ENCODE peak calls at places on chromosomes 12 and 14, in eight cellular contexts. S is HFF-Myc, V is foreskin fibroblast, A is lower leg skin, N is AG04449, G is stomach, X is breast epithelium, M is fibroblast of pulmonary artery. Z is an unnamed sample.
A peak's percentile ranks its signal among the peaks of the same experiment; 100 is the strongest.

GRCh38 chr12:116236148-116236731 is 41.3 kb downstream of the MED13L start:
- DNase-seq in S (peak; percentile 35), V (peak; percentile 75), A (peak; percentile 34), N (no peak), G (peak; percentile 54), X (no peak), M (peak; percentile 71), Z (peak; percentile 48)

GRCh38 chr12:49093746-49094103 is 876 bp downstream of the DHH start:
- DNase-seq in S (no peak), V (peak; percentile 28), A (no peak), N (no peak), G (no peak), X (no peak), M (no peak), Z (no peak)

GRCh38 chr14:32202468-32202865 is 602 bp downstream of the RNU6-8 start:
- DNase-seq in S (no peak), V (peak; percentile 44), A (no peak), N (no peak), G (no peak), X (no peak), M (no peak), Z (no peak)

GRCh38 chr12:111636209-111636928 is 37.3 kb upstream of the ATXN2 start:
- DNase-seq in S (peak; percentile 61), V (peak; percentile 88), A (peak; percentile 53), N (peak; percentile 46), G (peak; percentile 28), X (peak; percentile 69), M (peak; percentile 79), Z (peak; percentile 92)

GRCh38 chr14:50025776-50026175 is 90.6 kb downstream of the VCPKMT start:
- DNase-seq in S (peak; percentile 51), V (peak; percentile 51), A (no peak), N (no peak), G (no peak), X (no peak), M (no peak), Z (no peak)

GRCh38 chr14:69049675-69050074 is 70.6 kb upstream of the ACTN1 start:
- DNase-seq in S (no peak), V (peak; percentile 83), A (peak; percentile 62), N (peak; percentile 46), G (no peak), X (no peak), M (peak; percentile 96), Z (peak; percentile 78)

GRCh38 chr14:59398841-59399240 is 66.3 kb downstream of the GPR135 start:
- DNase-seq in S (no peak), V (no peak), A (no peak), N (no peak), G (no peak), X (no peak), M (peak; percentile 33), Z (no peak)

GRCh38 chr14:71119832-71120231 is 212.6 kb downstream of the PCNX1 start:
- DNase-seq in S (no peak), V (no peak), A (no peak), N (no peak), G (no peak), X (no peak), M (no peak), Z (no peak)

GRCh38 chr14:60315181-60315580 is 66.2 kb downstream of the PPM1A start:
- DNase-seq in S (no peak), V (no peak), A (no peak), N (no peak), G (no peak), X (no peak), M (no peak), Z (no peak)

GRCh38 chr14:64823305-64823985 is 56.3 kb downstream of the SPTB start:
- DNase-seq in S (peak; percentile 35), V (peak; percentile 87), A (peak; percentile 54), N (no peak), G (peak; percentile 84), X (peak; percentile 77), M (peak; percentile 71), Z (peak; percentile 70)

GRCh38 chr12:58489394-58489793 is 430.9 kb downstream of the LRIG3 start:
- DNase-seq in S (no peak), V (no peak), A (no peak), N (no peak), G (no peak), X (no peak), M (no peak), Z (no peak)

GRCh38 chr12:117098361-117099217 is 627 bp downstream of the TESC start:
- DNase-seq in S (no peak), V (no peak), A (no peak), N (no peak), G (peak; percentile 75), X (no peak), M (no peak), Z (no peak)

GRCh38 chr12:109291531-109292341 is 17.3 kb downstream of the FOXN4 start:
- DNase-seq in S (peak; percentile 16), V (peak; percentile 59), A (peak; percentile 33), N (no peak), G (peak; percentile 34), X (no peak), M (peak; percentile 9), Z (peak; percentile 37)

GRCh38 chr12:65778268-65779090 is 45.8 kb upstream of the HMGA2 start:
- DNase-seq in S (no peak), V (peak; percentile 51), A (no peak), N (no peak), G (no peak), X (no peak), M (peak; percentile 44), Z (peak; percentile 69)

GRCh38 chr12:102568151-102568815 is 87.9 kb upstream of the IGF1 start:
- DNase-seq in S (no peak), V (peak; percentile 51), A (no peak), N (no peak), G (no peak), X (no peak), M (no peak), Z (peak; percentile 75)

GRCh38 chr12:68641138-68641537 is 30.4 kb downstream of the RAP1B start:
- DNase-seq in S (no peak), V (no peak), A (no peak), N (no peak), G (no peak), X (no peak), M (no peak), Z (no peak)

GRCh38 chr14:73240816-73241480 is 3.6 kb downstream of the PAPLN start:
- DNase-seq in S (no peak), V (no peak), A (no peak), N (no peak), G (no peak), X (peak; percentile 38), M (no peak), Z (no peak)

GRCh38 chr12:31233061-31233730 is 92.8 kb downstream of the SINHCAF start:
- DNase-seq in S (no peak), V (no peak), A (no peak), N (no peak), G (no peak), X (no peak), M (no peak), Z (no peak)

GRCh38 chr12:31235868-31236395 is 90.0 kb downstream of the SINHCAF start:
- DNase-seq in S (no peak), V (no peak), A (no peak), N (no peak), G (no peak), X (no peak), M (no peak), Z (no peak)

GRCh38 chr12:31234053-31234835 is 91.7 kb downstream of the SINHCAF start:
- DNase-seq in S (no peak), V (no peak), A (no peak), N (no peak), G (no peak), X (no peak), M (no peak), Z (peak; percentile 11)

GRCh38 chr12:31236998-31237637 is 88.8 kb downstream of the SINHCAF start:
- DNase-seq in S (no peak), V (no peak), A (no peak), N (no peak), G (no peak), X (no peak), M (no peak), Z (no peak)

DNA sequence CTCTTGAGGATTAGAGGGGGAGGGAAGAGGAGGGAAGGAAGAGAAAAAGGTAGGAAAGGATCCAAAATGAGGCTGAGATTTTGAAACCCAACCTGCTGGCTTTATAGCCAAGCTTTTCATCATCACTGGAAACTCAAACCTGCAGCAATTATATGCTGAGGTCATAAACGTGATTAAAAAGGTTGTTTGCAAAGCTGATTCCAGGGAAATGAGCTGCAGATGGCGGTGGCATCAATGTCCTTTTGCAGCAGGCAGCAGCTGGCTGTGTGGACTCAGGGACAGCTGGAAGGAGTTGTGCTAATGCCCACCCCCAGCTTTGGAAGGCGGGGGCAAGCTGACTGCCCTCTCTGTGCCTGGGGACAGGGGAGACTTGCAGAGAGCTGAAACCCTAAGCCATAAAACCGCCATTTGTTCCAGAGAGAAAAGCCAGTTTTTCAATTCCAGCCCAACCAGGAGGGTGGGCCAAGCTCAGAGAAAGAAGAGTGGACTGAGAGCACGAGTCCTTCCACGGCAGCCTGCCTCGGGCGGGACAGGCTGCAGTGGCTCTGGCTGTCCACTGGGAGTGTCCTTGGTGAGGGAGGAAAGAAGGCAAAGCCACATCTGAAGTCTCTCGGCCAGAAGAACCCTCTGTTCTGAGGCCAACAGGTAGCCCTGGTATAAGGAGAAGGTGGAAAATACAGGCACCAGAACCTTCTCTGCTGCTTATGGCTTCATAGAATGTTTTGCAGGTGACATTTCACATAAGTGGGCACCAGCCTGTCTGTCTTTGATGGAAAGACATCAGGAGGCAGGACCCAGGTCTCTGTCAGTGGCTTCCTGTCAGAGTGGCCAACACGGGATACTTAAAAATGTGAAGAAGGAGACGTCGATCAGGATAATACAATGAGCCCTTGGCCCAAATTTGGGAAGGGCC is 90.7 kb downstream of the SINHCAF start:
- DNase-seq in S (no peak), V (peak; percentile 74), A (no peak), N (no peak), G (peak; percentile 56), X (no peak), M (peak; percentile 51), Z (peak; percentile 35)
- TF ChIP-seq CTCF in S (peak; percentile 45), V (peak; percentile 57), A (no peak), N (peak; percentile 63), G (peak; percentile 47), X (peak; percentile 32), M (peak; percentile 54), Z (peak; percentile 65)

GRCh38 chr14:103941973-103942736 is at the start of gene RD3L:
- DNase-seq in S (no peak), V (no peak), A (no peak), N (no peak), G (no peak), X (no peak), M (no peak), Z (no peak)
- H3K4me3 ChIP-seq in S (no peak within 1 kb of the TSS), V (no peak within 1 kb of the TSS), A (no peak within 1 kb of the TSS), N (no peak within 1 kb of the TSS), G (no peak within 1 kb of the TSS), X (no peak within 1 kb of the TSS), M (no peak within 1 kb of the TSS), Z (no peak within 1 kb of the TSS)

DNA sequence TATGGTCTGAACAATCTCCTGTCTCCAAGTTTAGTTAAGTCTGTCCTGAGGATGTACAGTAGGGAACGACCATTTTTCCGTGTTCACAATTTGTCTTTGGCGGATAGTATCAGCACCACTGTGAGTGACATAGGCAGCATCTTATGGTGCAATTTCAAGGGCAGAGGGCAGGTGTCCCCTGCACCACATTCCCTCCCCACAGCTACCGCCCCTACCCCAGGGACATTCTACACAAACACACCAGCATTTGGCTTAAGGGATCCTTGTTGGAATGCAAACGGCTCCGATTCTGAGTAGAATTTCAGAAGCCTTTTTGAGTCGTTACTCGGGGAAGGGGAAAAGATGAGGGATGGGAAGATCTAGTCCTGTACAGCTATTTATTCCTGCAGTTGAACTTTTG is 25.1 kb upstream of the DICER1 start:
- DNase-seq in S (no peak), V (no peak), A (no peak), N (no peak), G (no peak), X (no peak), M (no peak), Z (no peak)
- TF ChIP-seq CTCF in S (no peak), V (no peak), A (no peak), N (no peak), G (no peak), X (no peak), M (no peak), Z (no peak)

GRCh38 chr12:70468741-70469140 is 102.7 kb downstream of the KCNMB4 start:
- DNase-seq in S (no peak), V (no peak), A (no peak), N (no peak), G (no peak), X (no peak), M (no peak), Z (no peak)
- H3K4me3 ChIP-seq in S (no peak overlapping the region), V (no peak overlapping the region), A (no peak overlapping the region), N (no peak overlapping the region), G (no peak overlapping the region), X (no peak overlapping the region), M (no peak overlapping the region), Z (no peak overlapping the region)

Z was measured in AG10803.